ENCODE peak calls at places on chromosomes 16 and 17, in four cellular contexts. One of them, this sample, is unnamed.

GRCh38 chr17:29243792-29244191 is 2.9 kb upstream of the CRYBA1 start:
- DNase-seq in H9: peak; percentile 70
- DNase-seq in ascending aorta: no peak
- DNase-seq in A549: peak; percentile 78
- DNase-seq in this sample: peak; percentile 20

GRCh38 chr17:74542727-74543383 is 3.1 kb downstream of the CD300C start:
- DNase-seq in H9: no peak
- DNase-seq in ascending aorta: no peak
- DNase-seq in A549: no peak
- DNase-seq in this sample: no peak

GRCh38 chr16:51154271-51155171 is 3.5 kb upstream of the SALL1 start:
- DNase-seq in H9: peak; percentile 77
- DNase-seq in ascending aorta: no peak
- DNase-seq in A549: no peak
- DNase-seq in this sample: no peak

GRCh38 chr17:77429985-77430752 is 289.4 kb downstream of the SEC14L1 start:
- DNase-seq in H9: peak; percentile 98
- DNase-seq in ascending aorta: peak; percentile 98
- DNase-seq in A549: peak; percentile 84
- DNase-seq in this sample: peak; percentile 89

GRCh38 chr16:67392301-67393059 is 818 bp downstream of the TPPP3 start:
- DNase-seq in H9: no peak
- DNase-seq in ascending aorta: peak; percentile 50
- DNase-seq in A549: no peak
- DNase-seq in this sample: no peak

GRCh38 chr17:45575126-45575885 is 84.8 kb upstream of the PLEKHM1 start:
- DNase-seq in H9: no peak
- DNase-seq in ascending aorta: no peak
- DNase-seq in A549: no peak
- DNase-seq in this sample: no peak

GRCh38 chr16:27718136-27718766 is 168.3 kb downstream of the KATNIP start:
- DNase-seq in H9: no peak
- DNase-seq in ascending aorta: no peak
- DNase-seq in A549: no peak
- DNase-seq in this sample: no peak

GRCh38 chr17:62787358-62787757 is 20.8 kb downstream of the MARCHF10 start:
- DNase-seq in H9: no peak
- DNase-seq in ascending aorta: no peak
- DNase-seq in A549: no peak
- DNase-seq in this sample: no peak

GRCh38 chr17:72118588-72119279 is 2.1 kb upstream of the SOX9 start:
- DNase-seq in H9: peak; percentile 84
- DNase-seq in ascending aorta: no peak
- DNase-seq in A549: peak; percentile 79
- DNase-seq in this sample: peak; percentile 54

GRCh38 chr17:28371245-28372202 is at the start of gene SARM1:
- DNase-seq in H9: peak; percentile 99
- DNase-seq in ascending aorta: peak; percentile 94
- DNase-seq in A549: peak; percentile 95
- DNase-seq in this sample: peak; percentile 97

GRCh38 chr16:69463876-69464275 is 39.5 kb downstream of the CYB5B start:
- DNase-seq in H9: no peak
- DNase-seq in ascending aorta: no peak
- DNase-seq in A549: no peak
- DNase-seq in this sample: no peak

GRCh38 chr16:86833136-86833535 is 254.8 kb downstream of the FOXL1 start:
- DNase-seq in H9: no peak
- DNase-seq in ascending aorta: no peak
- DNase-seq in A549: no peak
- DNase-seq in this sample: no peak

GRCh38 chr16:4290236-4290830 is 17.5 kb upstream of the TFAP4 start:
- DNase-seq in H9: no peak
- DNase-seq in ascending aorta: no peak
- DNase-seq in A549: peak; percentile 63
- DNase-seq in this sample: no peak

GRCh38 chr17:16439303-16439791 is 24.0 kb downstream of the TRPV2 start:
- DNase-seq in H9: no peak
- DNase-seq in ascending aorta: no peak
- DNase-seq in A549: no peak
- DNase-seq in this sample: no peak

GRCh38 chr16:75566889-75567255 is 693 bp downstream of the GABARAPL2 start:
- DNase-seq in H9: no peak
- DNase-seq in ascending aorta: peak; percentile 64
- DNase-seq in A549: no peak
- DNase-seq in this sample: peak; percentile 46

GRCh38 chr16:21638573-21638975 is 13.8 kb downstream of the IGSF6 start:
- DNase-seq in H9: no peak
- DNase-seq in ascending aorta: no peak
- DNase-seq in A549: no peak
- DNase-seq in this sample: peak; percentile 54

GRCh38 chr17:5584383-5584951 is at the start of gene NLRP1:
- DNase-seq in H9: peak; percentile 81
- DNase-seq in ascending aorta: peak; percentile 96
- DNase-seq in A549: no peak
- DNase-seq in this sample: peak; percentile 99

GRCh38 chr17:49898547-49899490 is 51.0 kb upstream of the TAC4 start:
- DNase-seq in H9: peak; percentile 89
- DNase-seq in ascending aorta: no peak
- DNase-seq in A549: peak; percentile 78
- DNase-seq in this sample: peak; percentile 16

GRCh38 chr16:88194397-88195020 is 188.2 kb upstream of the ZNF469 start:
- DNase-seq in H9: no peak
- DNase-seq in ascending aorta: no peak
- DNase-seq in A549: no peak
- DNase-seq in this sample: no peak

GRCh38 chr17:67245694-67246397 is 850 bp upstream of the HELZ start:
- DNase-seq in H9: peak; percentile 90
- DNase-seq in ascending aorta: peak; percentile 64
- DNase-seq in A549: no peak
- DNase-seq in this sample: peak; percentile 52

GRCh38 chr16:17396762-17397498 is 73.8 kb downstream of the XYLT1 start:
- DNase-seq in H9: no peak
- DNase-seq in ascending aorta: no peak
- DNase-seq in A549: no peak
- DNase-seq in this sample: no peak

GRCh38 chr16:46975165-46975564 is 1.7 kb upstream of the DNAJA2 start:
- DNase-seq in H9: no peak
- DNase-seq in ascending aorta: no peak
- DNase-seq in A549: no peak
- DNase-seq in this sample: no peak

GRCh38 chr16:5971106-5971505 is 873.5 kb upstream of the EEF2KMT start:
- DNase-seq in H9: no peak
- DNase-seq in ascending aorta: no peak
- DNase-seq in A549: no peak
- DNase-seq in this sample: no peak

GRCh38 chr17:77126519-77126918 is 14.2 kb upstream of the SEC14L1 start:
- DNase-seq in H9: no peak
- DNase-seq in ascending aorta: no peak
- DNase-seq in A549: no peak
- DNase-seq in this sample: no peak

GRCh38 chr16:87856796-87857228 is 12.5 kb downstream of the SLC7A5 start:
- DNase-seq in H9: no peak
- DNase-seq in ascending aorta: no peak
- DNase-seq in A549: peak; percentile 2
- DNase-seq in this sample: no peak

GRCh38 chr17:50312311-50312710 is 33.6 kb upstream of the XYLT2 start:
- DNase-seq in H9: no peak
- DNase-seq in ascending aorta: no peak
- DNase-seq in A549: no peak
- DNase-seq in this sample: no peak

GRCh38 chr17:80362428-80363119 is 52.4 kb upstream of the ENDOV start:
- DNase-seq in H9: no peak
- DNase-seq in ascending aorta: no peak
- DNase-seq in A549: no peak
- DNase-seq in this sample: no peak

GRCh38 chr17:80365001-80365965 is 49.7 kb upstream of the ENDOV start:
- DNase-seq in H9: no peak
- DNase-seq in ascending aorta: no peak
- DNase-seq in A549: no peak
- DNase-seq in this sample: no peak

GRCh38 chr17:80363120-80363515 is 51.8 kb upstream of the ENDOV start:
- DNase-seq in H9: no peak
- DNase-seq in ascending aorta: no peak
- DNase-seq in A549: no peak
- DNase-seq in this sample: no peak

GRCh38 chr17:80363518-80364090 is 51.4 kb upstream of the ENDOV start:
- DNase-seq in H9: no peak
- DNase-seq in ascending aorta: no peak
- DNase-seq in A549: no peak
- DNase-seq in this sample: no peak

DNA sequence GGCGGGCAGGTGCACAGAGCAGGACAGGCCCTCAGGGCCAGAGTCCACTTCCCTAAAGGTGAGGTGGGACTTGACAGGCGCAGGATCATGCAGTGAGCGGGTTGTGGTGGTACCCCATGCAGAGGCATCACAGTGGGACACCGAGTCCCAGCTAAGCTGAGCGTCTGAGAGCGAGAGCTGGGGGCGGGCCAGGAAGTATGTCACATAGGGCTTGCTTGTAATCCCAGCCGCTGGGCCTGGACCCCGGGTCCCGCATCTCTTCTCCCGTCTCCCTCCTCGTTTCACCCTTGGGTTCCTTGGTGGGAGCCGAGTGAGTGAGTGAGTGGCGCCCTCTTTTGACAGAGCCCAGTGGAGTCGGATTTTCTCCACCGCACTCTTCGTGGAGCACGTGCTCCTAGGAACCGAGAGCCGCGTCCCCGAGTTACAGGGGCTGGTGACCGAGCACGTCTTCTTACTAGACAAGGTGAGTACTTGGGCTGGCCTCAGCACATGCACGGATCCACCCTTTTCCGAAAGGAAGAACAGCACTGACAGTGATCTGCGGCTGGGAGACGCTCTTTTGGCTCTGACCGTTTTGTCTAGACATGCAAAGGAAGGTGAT is 50.8 kb upstream of the ENDOV start:
- DNase-seq in H9: peak; percentile 75
- DNase-seq in ascending aorta: no peak
- DNase-seq in A549: peak; percentile 37
- DNase-seq in this sample: peak; percentile 47
- TF ChIP-seq CTCF in H9: peak; percentile 66
- TF ChIP-seq CTCF in ascending aorta: peak; percentile 23
- TF ChIP-seq CTCF in A549: peak; percentile 43
- TF ChIP-seq CTCF in this sample: peak; percentile 11

GRCh38 chr16:11871193-11871592 is 19.9 kb upstream of the RSL1D1 start:
- DNase-seq in H9: peak; percentile 66
- DNase-seq in ascending aorta: no peak
- DNase-seq in A549: no peak
- DNase-seq in this sample: no peak
- TF ChIP-seq CTCF in H9: peak; percentile 50
- TF ChIP-seq CTCF in ascending aorta: no peak
- TF ChIP-seq CTCF in A549: peak; percentile 16
- TF ChIP-seq CTCF in this sample: no peak

GRCh38 chr16:10990378-10990777 is 46.0 kb downstream of the CLEC16A start:
- DNase-seq in H9: no peak
- DNase-seq in ascending aorta: no peak
- DNase-seq in A549: no peak
- DNase-seq in this sample: no peak

GRCh38 chr16:10987361-10988163 is 43.2 kb downstream of the CLEC16A start:
- DNase-seq in H9: no peak
- DNase-seq in ascending aorta: no peak
- DNase-seq in A549: no peak
- DNase-seq in this sample: peak; percentile 23

GRCh38 chr16:10988879-10989278 is 44.5 kb downstream of the CLEC16A start:
- DNase-seq in H9: no peak
- DNase-seq in ascending aorta: no peak
- DNase-seq in A549: no peak
- DNase-seq in this sample: no peak

GRCh38 chr16:10989494-10989893 is 45.1 kb downstream of the CLEC16A start:
- DNase-seq in H9: no peak
- DNase-seq in ascending aorta: no peak
- DNase-seq in A549: no peak
- DNase-seq in this sample: no peak

GRCh38 chr16:10988164-10988803 is 43.9 kb downstream of the CLEC16A start:
- DNase-seq in H9: peak; percentile 51
- DNase-seq in ascending aorta: no peak
- DNase-seq in A549: peak; percentile 28
- DNase-seq in this sample: peak; percentile 90
- TF ChIP-seq CTCF in H9: peak; percentile 61
- TF ChIP-seq CTCF in ascending aorta: peak; percentile 20
- TF ChIP-seq CTCF in A549: no peak
- TF ChIP-seq CTCF in this sample: peak; percentile 72

DNA sequence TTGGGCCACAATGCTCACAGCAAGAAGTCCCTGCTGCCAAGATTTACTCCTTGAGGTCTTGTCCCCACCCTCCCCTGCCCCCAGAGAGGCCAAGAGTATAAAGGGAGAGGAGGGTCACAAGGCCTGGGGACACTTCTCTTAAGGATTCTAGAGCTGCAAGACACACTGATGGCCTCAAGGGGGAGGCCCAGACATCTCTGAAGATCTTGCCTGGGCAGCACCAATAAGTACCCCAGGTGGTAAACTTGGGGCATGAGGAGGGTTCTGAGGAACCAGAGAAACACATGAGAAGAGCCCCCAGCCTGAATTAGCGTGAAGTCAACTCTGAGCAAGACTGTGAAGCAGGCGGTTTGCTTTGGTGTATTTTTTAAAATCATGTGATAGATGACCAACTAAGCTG is 26.8 kb upstream of the MTMR4 start:
- DNase-seq in H9: peak; percentile 80
- DNase-seq in ascending aorta: no peak
- DNase-seq in A549: no peak
- DNase-seq in this sample: no peak
- TF ChIP-seq CTCF in H9: peak; percentile 68
- TF ChIP-seq CTCF in ascending aorta: peak; percentile 7
- TF ChIP-seq CTCF in A549: peak; percentile 12
- TF ChIP-seq CTCF in this sample: peak; percentile 49

DNA sequence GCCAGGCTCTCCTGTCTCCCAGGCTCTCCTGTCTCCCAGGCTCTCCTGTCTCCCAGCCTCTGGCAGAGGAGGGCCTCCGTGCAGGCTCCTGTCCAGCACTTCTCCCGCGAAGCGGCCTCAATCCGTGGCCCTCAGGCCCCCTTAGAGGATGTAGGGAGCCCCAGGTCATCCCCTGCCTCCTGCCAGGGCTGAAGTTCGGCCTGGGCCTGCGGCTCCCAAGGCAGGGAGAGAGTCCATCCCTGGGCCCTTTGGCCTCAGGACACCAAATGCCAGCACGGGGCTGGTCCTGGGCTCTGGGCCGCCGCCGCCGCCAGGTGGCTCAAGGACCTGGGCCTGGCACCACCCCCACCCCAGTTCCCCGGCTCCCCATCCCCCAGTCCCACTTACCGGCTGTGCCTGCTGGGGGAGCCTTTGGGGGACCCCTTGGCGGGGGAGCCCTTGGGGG is 370 bp downstream of the EVPL start:
- DNase-seq in H9: peak; percentile 46
- DNase-seq in ascending aorta: no peak
- DNase-seq in A549: no peak
- DNase-seq in this sample: no peak
- TF ChIP-seq CTCF in H9: no peak
- TF ChIP-seq CTCF in ascending aorta: no peak
- TF ChIP-seq CTCF in A549: peak; percentile 42
- TF ChIP-seq CTCF in this sample: no peak

This sample was measured in activated CD8-positive, alpha-beta T cell treated with anti-CD3 and anti-CD28 coated beads for 36 hours.